ENCODE peak calls at places on chromosomes 12 and 14, in four cellular contexts. M, C, T and U are unnamed samples.

GRCh38 chr14:69632752-69633151 is 21.4 kb downstream of the SUSD6 start:
- DNase-seq in M (no peak), T (no peak), C (no peak), U (no peak)

GRCh38 chr12:110826592-110827200 is 20.1 kb upstream of the CCDC63 start:
- DNase-seq in M (peak; percentile 91), T (peak; percentile 20), C (peak; percentile 90), U (peak; percentile 97)

GRCh38 chr12:124563809-124564208 is 3.6 kb downstream of the NCOR2 start:
- DNase-seq in M (no peak), T (no peak), C (no peak), U (no peak)

GRCh38 chr12:13241833-13242232 is 45.3 kb downstream of the EMP1 start:
- DNase-seq in M (no peak), T (no peak), C (no peak), U (no peak)

GRCh38 chr14:76352639-76353281 is 23.2 kb upstream of the ESRRB start:
- DNase-seq in T (no peak), C (peak; percentile 49), M (peak; percentile 77), U (peak; percentile 67)

GRCh38 chr12:131869871-131870418 is 24.5 kb upstream of the ULK1 start:
- DNase-seq in M (no peak), T (no peak), C (no peak), U (peak; percentile 16)

GRCh38 chr12:78439666-78440065 is 424.9 kb upstream of the SYT1 start:
- DNase-seq in T (no peak), C (no peak), M (no peak), U (no peak)

GRCh38 chr12:107530706-107531105 is 154.9 kb upstream of the PWP1 start:
- DNase-seq in T (no peak), M (no peak), C (no peak), U (no peak)

GRCh38 chr12:88957358-88957757 is 377.1 kb upstream of the KITLG start:
- DNase-seq in M (no peak), T (no peak), C (peak; percentile 39), U (no peak)

GRCh38 chr12:130960787-130961186 is 7.1 kb downstream of the ADGRD1 start:
- DNase-seq in M (no peak), C (no peak), T (no peak), U (no peak)

GRCh38 chr12:80187660-80188090 is 88.3 kb downstream of the OTOGL start:
- DNase-seq in C (no peak), T (peak; percentile 28), M (peak; percentile 20), U (no peak)

GRCh38 chr12:120481022-120481767 is 11.6 kb upstream of the SRSF9 start:
- DNase-seq in T (no peak), M (no peak), C (no peak), U (no peak)

GRCh38 chr12:16165506-16165905 is 112.0 kb downstream of the SLC15A5 start:
- DNase-seq in C (peak; percentile 61), M (no peak), T (peak; percentile 40), U (peak; percentile 49)

GRCh38 chr14:51041117-51041531 is 53.8 kb downstream of the TRIM9 start:
- DNase-seq in M (no peak), C (no peak), T (no peak), U (no peak)

GRCh38 chr14:100012478-100012925 is 52.7 kb upstream of the EVL start:
- DNase-seq in C (no peak), M (no peak), T (peak; percentile 76), U (no peak)

GRCh38 chr14:85573406-85573805 is 43.5 kb downstream of the FLRT2 start:
- DNase-seq in C (no peak), T (no peak), M (no peak), U (no peak)

GRCh38 chr12:54734196-54734950 is 86.2 kb upstream of the DCD start:
- DNase-seq in M (no peak), T (no peak), C (no peak), U (no peak)